ENCODE peak calls at places on chromosome 7, in eight cellular contexts. One of them, this sample, is unnamed.

GRCh38 chr7:130270947-130271790 is 4.5 kb downstream of the CPA2 start:
- DNase-seq in A549: no peak
- DNase-seq in body of pancreas: peak
- DNase-seq in HCT116: no peak
- DNase-seq in uterus: no peak
- DNase-seq in stomach: no peak
- DNase-seq in IMR-90: no peak
- DNase-seq in NB4: peak
- DNase-seq in this sample: no peak

GRCh38 chr7:119761776-119762175 is 511.2 kb upstream of the KCND2 start:
- DNase-seq in A549: no peak
- DNase-seq in body of pancreas: no peak
- DNase-seq in HCT116: no peak
- DNase-seq in uterus: no peak
- DNase-seq in stomach: no peak
- DNase-seq in IMR-90: no peak
- DNase-seq in NB4: no peak
- DNase-seq in this sample: no peak

GRCh38 chr7:136179829-136180721 is 202.9 kb upstream of the MTPN start:
- DNase-seq in A549: no peak
- DNase-seq in body of pancreas: no peak
- DNase-seq in HCT116: no peak
- DNase-seq in uterus: no peak
- DNase-seq in stomach: no peak
- DNase-seq in IMR-90: no peak
- DNase-seq in NB4: no peak
- DNase-seq in this sample: no peak

GRCh38 chr7:70696139-70696782 is 435.7 kb upstream of the GALNT17 start:
- DNase-seq in A549: no peak
- DNase-seq in body of pancreas: no peak
- DNase-seq in HCT116: no peak
- DNase-seq in uterus: no peak
- DNase-seq in stomach: no peak
- DNase-seq in IMR-90: peak
- DNase-seq in NB4: no peak
- DNase-seq in this sample: no peak

GRCh38 chr7:12771378-12771877 is 84.0 kb downstream of the ARL4A start:
- DNase-seq in A549: no peak
- DNase-seq in body of pancreas: peak
- DNase-seq in HCT116: no peak
- DNase-seq in uterus: peak
- DNase-seq in stomach: no peak
- DNase-seq in IMR-90: peak
- DNase-seq in NB4: no peak
- DNase-seq in this sample: peak

GRCh38 chr7:47091141-47091540 is 490.8 kb downstream of the TNS3 start:
- DNase-seq in A549: no peak
- DNase-seq in body of pancreas: no peak
- DNase-seq in HCT116: no peak
- DNase-seq in uterus: no peak
- DNase-seq in stomach: no peak
- DNase-seq in IMR-90: peak
- DNase-seq in NB4: no peak
- DNase-seq in this sample: no peak

GRCh38 chr7:142385528-142386340 is 127.9 kb upstream of the PRSS58 start:
- DNase-seq in A549: peak
- DNase-seq in body of pancreas: peak
- DNase-seq in HCT116: peak
- DNase-seq in uterus: no peak
- DNase-seq in stomach: no peak
- DNase-seq in IMR-90: peak
- DNase-seq in NB4: peak
- DNase-seq in this sample: no peak

GRCh38 chr7:95255691-95256090 is 68.6 kb downstream of the PON1 start:
- DNase-seq in A549: no peak
- DNase-seq in body of pancreas: no peak
- DNase-seq in HCT116: no peak
- DNase-seq in uterus: no peak
- DNase-seq in stomach: no peak
- DNase-seq in IMR-90: no peak
- DNase-seq in NB4: no peak
- DNase-seq in this sample: no peak

GRCh38 chr7:44473295-44473694 is 17.2 kb downstream of the NUDCD3 start:
- DNase-seq in A549: no peak
- DNase-seq in body of pancreas: no peak
- DNase-seq in HCT116: no peak
- DNase-seq in uterus: no peak
- DNase-seq in stomach: no peak
- DNase-seq in IMR-90: peak
- DNase-seq in NB4: no peak
- DNase-seq in this sample: no peak

GRCh38 chr7:24881622-24882021 is 98.4 kb downstream of the OSBPL3 start:
- DNase-seq in A549: no peak
- DNase-seq in body of pancreas: no peak
- DNase-seq in HCT116: no peak
- DNase-seq in uterus: no peak
- DNase-seq in stomach: no peak
- DNase-seq in IMR-90: no peak
- DNase-seq in NB4: no peak
- DNase-seq in this sample: no peak

GRCh38 chr7:128104109-128104742 is 73.0 kb upstream of the LRRC4 start:
- DNase-seq in A549: no peak
- DNase-seq in body of pancreas: no peak
- DNase-seq in HCT116: no peak
- DNase-seq in uterus: no peak
- DNase-seq in stomach: no peak
- DNase-seq in IMR-90: no peak
- DNase-seq in NB4: peak
- DNase-seq in this sample: peak

GRCh38 chr7:35823440-35823839 is 22.6 kb downstream of the SEPTIN7 start:
- DNase-seq in A549: no peak
- DNase-seq in body of pancreas: no peak
- DNase-seq in HCT116: no peak
- DNase-seq in uterus: no peak
- DNase-seq in stomach: no peak
- DNase-seq in IMR-90: no peak
- DNase-seq in NB4: no peak
- DNase-seq in this sample: no peak

GRCh38 chr7:128266891-128267839 is 26.1 kb downstream of the LEP start:
- DNase-seq in A549: no peak
- DNase-seq in body of pancreas: peak
- DNase-seq in HCT116: no peak
- DNase-seq in uterus: peak
- DNase-seq in stomach: peak
- DNase-seq in IMR-90: peak
- DNase-seq in NB4: no peak
- DNase-seq in this sample: peak

GRCh38 chr7:100444311-100445278 is 8.3 kb upstream of the PPP1R35 start:
- DNase-seq in A549: no peak
- DNase-seq in body of pancreas: no peak
- DNase-seq in HCT116: no peak
- DNase-seq in uterus: peak
- DNase-seq in stomach: no peak
- DNase-seq in IMR-90: peak
- DNase-seq in NB4: peak
- DNase-seq in this sample: peak

GRCh38 chr7:27189560-27190283 is 4.7 kb upstream of the HOXA11 start:
- DNase-seq in A549: no peak
- DNase-seq in body of pancreas: peak
- DNase-seq in HCT116: no peak
- DNase-seq in uterus: peak
- DNase-seq in stomach: peak
- DNase-seq in IMR-90: no peak
- DNase-seq in NB4: peak
- DNase-seq in this sample: peak

GRCh38 chr7:116463956-116464355 is 35.6 kb upstream of the CAV2 start:
- DNase-seq in A549: no peak
- DNase-seq in body of pancreas: no peak
- DNase-seq in HCT116: no peak
- DNase-seq in uterus: no peak
- DNase-seq in stomach: no peak
- DNase-seq in IMR-90: no peak
- DNase-seq in NB4: no peak
- DNase-seq in this sample: no peak

GRCh38 chr7:116464375-116464774 is 35.2 kb upstream of the CAV2 start:
- DNase-seq in A549: no peak
- DNase-seq in body of pancreas: no peak
- DNase-seq in HCT116: no peak
- DNase-seq in uterus: no peak
- DNase-seq in stomach: no peak
- DNase-seq in IMR-90: peak
- DNase-seq in NB4: no peak
- DNase-seq in this sample: no peak

GRCh38 chr7:116465125-116465524 is 34.4 kb upstream of the CAV2 start:
- DNase-seq in A549: peak
- DNase-seq in body of pancreas: no peak
- DNase-seq in HCT116: no peak
- DNase-seq in uterus: no peak
- DNase-seq in stomach: no peak
- DNase-seq in IMR-90: no peak
- DNase-seq in NB4: no peak
- DNase-seq in this sample: no peak

GRCh38 chr7:116461500-116461899 is 38.0 kb upstream of the CAV2 start:
- DNase-seq in A549: no peak
- DNase-seq in body of pancreas: no peak
- DNase-seq in HCT116: no peak
- DNase-seq in uterus: no peak
- DNase-seq in stomach: no peak
- DNase-seq in IMR-90: no peak
- DNase-seq in NB4: no peak
- DNase-seq in this sample: no peak
- TF ChIP-seq CTCF in A549: no peak
- TF ChIP-seq CTCF in body of pancreas: no peak
- TF ChIP-seq CTCF in HCT116: no peak
- TF ChIP-seq CTCF in uterus: no peak
- TF ChIP-seq CTCF in stomach: no peak
- TF ChIP-seq CTCF in IMR-90: peak
- TF ChIP-seq CTCF in NB4: no peak
- TF ChIP-seq CTCF in this sample: no peak

GRCh38 chr7:150685219-150686029 is at the start of gene GIMAP2:
- DNase-seq in A549: no peak
- DNase-seq in body of pancreas: no peak
- DNase-seq in HCT116: no peak
- DNase-seq in uterus: no peak
- DNase-seq in stomach: no peak
- DNase-seq in IMR-90: no peak
- DNase-seq in NB4: peak
- DNase-seq in this sample: no peak
- H3K4me3 ChIP-seq in A549: no peak
- H3K4me3 ChIP-seq in body of pancreas: no peak
- H3K4me3 ChIP-seq in HCT116: no peak
- H3K4me3 ChIP-seq in uterus: peak
- H3K4me3 ChIP-seq in stomach: peak
- H3K4me3 ChIP-seq in IMR-90: peak
- H3K4me3 ChIP-seq in NB4: peak
- H3K4me3 ChIP-seq in this sample: peak

DNA sequence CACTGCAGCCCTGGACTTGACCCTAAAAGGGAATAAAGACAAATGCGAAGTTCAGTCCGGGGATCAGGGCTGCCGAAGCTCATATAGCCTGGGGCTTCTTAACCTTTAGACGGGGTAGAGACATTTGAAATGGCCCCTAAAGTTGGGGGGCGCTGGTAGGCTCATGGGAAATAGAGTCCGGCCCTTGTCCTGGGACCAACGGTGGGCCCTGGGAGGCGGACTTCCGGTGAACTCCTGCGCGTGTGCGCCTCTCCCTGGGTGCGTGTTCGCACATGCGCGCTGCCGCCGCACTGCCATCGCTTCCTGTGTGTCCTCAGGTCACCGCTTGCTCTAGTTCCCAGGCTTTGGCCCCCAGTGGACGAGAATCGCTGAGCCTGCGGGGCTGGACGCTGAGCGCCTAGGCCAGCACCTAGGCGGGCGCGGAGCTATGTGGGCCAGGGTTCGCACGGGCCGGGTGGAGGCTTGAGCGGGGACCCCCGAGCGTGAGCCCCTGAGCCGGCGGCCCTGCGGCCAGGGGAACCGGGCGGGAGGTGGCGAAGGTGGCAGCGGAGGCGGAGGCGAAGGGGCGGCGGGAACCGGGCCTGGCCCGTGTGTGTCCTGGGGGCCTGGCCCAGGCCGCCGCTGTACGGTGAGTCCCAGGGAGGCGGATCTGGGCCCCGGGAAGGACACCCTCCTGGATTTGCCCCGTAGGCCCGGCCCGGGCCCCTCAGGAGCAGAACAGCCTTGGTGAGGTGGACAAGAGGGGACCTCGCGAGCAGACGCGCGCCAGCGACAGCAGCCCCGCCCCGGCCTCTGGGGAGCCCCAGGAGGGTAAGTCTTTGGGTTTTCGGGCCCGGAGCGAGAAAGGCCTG is 23.0 kb upstream of the ZNF12 start:
- DNase-seq in A549: peak
- DNase-seq in body of pancreas: peak
- DNase-seq in HCT116: peak
- DNase-seq in uterus: peak
- DNase-seq in stomach: peak
- DNase-seq in IMR-90: peak
- DNase-seq in NB4: peak
- DNase-seq in this sample: peak
- TF ChIP-seq POLR2A in A549: peak
- TF ChIP-seq POLR2A in body of pancreas: peak
- TF ChIP-seq POLR2A in HCT116: peak
- TF ChIP-seq POLR2A in uterus: peak
- TF ChIP-seq POLR2A in stomach: no peak
- TF ChIP-seq POLR2A in IMR-90: peak
- TF ChIP-seq POLR2A in NB4: peak
- TF ChIP-seq POLR2A in this sample: no peak

GRCh38 chr7:115603416-115603815 is 427.1 kb downstream of the TFEC start:
- DNase-seq in A549: no peak
- DNase-seq in body of pancreas: no peak
- DNase-seq in HCT116: no peak
- DNase-seq in uterus: no peak
- DNase-seq in stomach: no peak
- DNase-seq in IMR-90: no peak
- DNase-seq in NB4: peak
- DNase-seq in this sample: no peak
- TF ChIP-seq CTCF in A549: no peak
- TF ChIP-seq CTCF in body of pancreas: no peak
- TF ChIP-seq CTCF in HCT116: no peak
- TF ChIP-seq CTCF in uterus: no peak
- TF ChIP-seq CTCF in stomach: no peak
- TF ChIP-seq CTCF in IMR-90: no peak
- TF ChIP-seq CTCF in NB4: no peak
- TF ChIP-seq CTCF in this sample: no peak

This sample was measured in ovary.